ENCODE peak calls at places on chromosomes 12 and 14, in eight cellular contexts. T is lower lobe of right lung, J is K562, I is brain microvascular endothelial cell, U is upper lobe of left lung, Z is aorta, S is suprapubic skin, K is cardiac fibroblast. Y is an unnamed sample.

GRCh38 chr12:53726946-53727309 is 324 bp downstream of the CALCOCO1 start:
- DNase-seq in T (no peak), J (peak), I (no peak), U (peak), Z (no peak), S (no peak), K (peak), Y (no peak)

GRCh38 chr12:15540469-15540872 is 218.2 kb downstream of the PTPRO start:
- DNase-seq in T (no peak), J (no peak), I (peak), U (no peak), Z (no peak), S (no peak), K (peak), Y (no peak)

GRCh38 chr12:12182926-12183325 is 83.9 kb downstream of the LRP6 start:
- DNase-seq in T (no peak), J (no peak), I (peak), U (no peak), Z (no peak), S (no peak), K (peak), Y (no peak)

GRCh38 chr14:45664668-45665356 is 411.8 kb upstream of the MIS18BP1 start:
- DNase-seq in T (no peak), J (no peak), I (no peak), U (no peak), Z (no peak), S (no peak), K (no peak), Y (no peak)

GRCh38 chr14:59500732-59501131 is 16.4 kb downstream of the JKAMP start:
- DNase-seq in T (no peak), J (no peak), I (no peak), U (no peak), Z (no peak), S (no peak), K (no peak), Y (no peak)

GRCh38 chr14:83706555-83706954 is 1823.4 kb upstream of the FLRT2 start:
- DNase-seq in T (no peak), J (no peak), I (no peak), U (no peak), Z (no peak), S (no peak), K (no peak), Y (no peak)

GRCh38 chr12:50639721-50640120 is 124.2 kb upstream of the ATF1 start:
- DNase-seq in T (no peak), J (no peak), I (no peak), U (no peak), Z (no peak), S (no peak), K (no peak), Y (no peak)

GRCh38 chr14:78005325-78005724 is 164.8 kb upstream of the NRXN3 start:
- DNase-seq in T (no peak), J (peak), I (peak), U (no peak), Z (no peak), S (no peak), K (peak), Y (no peak)

GRCh38 chr12:2300886-2301285 is 248.1 kb downstream of the CACNA1C start:
- DNase-seq in T (no peak), J (no peak), I (no peak), U (no peak), Z (no peak), S (no peak), K (no peak), Y (no peak)

GRCh38 chr12:38744056-38744455 is 161.3 kb downstream of the CPNE8 start:
- DNase-seq in T (no peak), J (no peak), I (no peak), U (no peak), Z (no peak), S (no peak), K (peak), Y (no peak)

DNA sequence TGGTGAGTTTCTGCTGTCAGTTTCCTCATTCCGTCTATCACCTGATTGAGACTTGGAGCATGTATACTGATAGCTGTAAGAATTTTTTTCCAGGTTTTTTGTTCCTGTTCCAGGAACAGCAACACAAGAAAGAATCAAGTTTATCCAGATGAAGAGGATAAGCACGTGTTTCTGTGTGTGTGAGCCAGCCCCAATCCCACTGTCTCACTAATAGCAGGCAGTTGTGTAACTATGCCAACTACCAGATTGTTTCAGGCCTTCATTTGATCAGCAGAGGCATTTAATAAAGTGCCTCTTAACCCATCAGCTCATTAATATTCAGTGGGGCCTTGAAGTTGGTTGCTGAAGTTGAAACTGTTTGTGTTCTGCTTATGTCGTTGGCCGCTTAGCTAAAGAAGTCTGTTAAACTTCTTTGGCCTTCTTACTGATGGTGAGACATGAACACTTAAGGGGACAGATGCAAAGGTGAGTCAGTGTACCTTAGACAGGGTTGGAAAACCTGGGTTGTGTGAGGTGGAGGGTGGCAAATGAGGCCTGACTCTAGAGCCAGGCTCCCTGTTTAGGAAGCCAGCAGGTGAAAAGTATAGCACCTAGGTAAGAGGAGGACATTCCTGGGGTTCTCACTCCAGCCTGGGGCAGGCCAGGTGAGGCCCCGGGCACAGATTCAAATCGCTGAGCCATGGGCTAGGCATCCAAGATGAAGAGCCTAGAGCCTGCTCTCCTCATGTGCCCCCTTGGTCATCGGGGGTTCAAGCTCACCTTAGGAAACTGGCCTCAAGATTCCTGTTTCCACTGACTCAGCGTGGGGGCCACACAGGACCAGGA is 3.7 kb downstream of the ANKRD13A start:
- DNase-seq in T (no peak), J (no peak), I (no peak), U (peak), Z (no peak), S (no peak), K (no peak), Y (no peak)
- H3K4me3 ChIP-seq in T (no peak), J (no peak), I (no peak), U (no peak), Z (no peak), S (no peak), K (no peak), Y (no peak)

DNA sequence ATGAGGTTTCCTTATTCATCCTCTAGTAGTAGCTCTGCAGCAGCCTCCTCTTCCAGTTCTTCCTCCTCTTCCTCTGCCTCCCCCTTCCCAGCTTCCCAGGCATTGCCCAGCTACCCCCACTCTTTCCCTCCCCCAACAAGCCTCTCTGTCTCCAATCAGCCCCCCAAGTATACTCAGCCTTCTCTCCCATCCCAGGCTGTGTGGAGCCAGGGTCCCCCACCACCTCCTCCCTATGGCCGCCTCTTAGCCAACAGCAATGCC is 7.3 kb upstream of the RNU7-1 start:
- DNase-seq in T (no peak), J (no peak), I (no peak), U (no peak), Z (no peak), S (no peak), K (no peak), Y (no peak)
- H3K4me3 ChIP-seq in T (no peak), J (no peak), I (no peak), U (no peak), Z (no peak), S (no peak), K (no peak), Y (no peak)

GRCh38 chr14:105055736-105056302 is 9.4 kb downstream of the GPR132 start:
- DNase-seq in T (no peak), J (no peak), I (no peak), U (no peak), Z (no peak), S (no peak), K (no peak), Y (no peak)
- H3K4me3 ChIP-seq in T (no peak), J (no peak), I (no peak), U (no peak), Z (no peak), S (no peak), K (no peak), Y (no peak)

GRCh38 chr12:52022841-52023181 is 16.1 kb downstream of the TAMALIN start:
- DNase-seq in T (no peak), J (peak), I (no peak), U (no peak), Z (no peak), S (no peak), K (no peak), Y (no peak)

GRCh38 chr12:52019123-52019770 is 12.5 kb downstream of the TAMALIN start:
- DNase-seq in T (no peak), J (no peak), I (no peak), U (no peak), Z (no peak), S (no peak), K (no peak), Y (no peak)

GRCh38 chr12:52018448-52019122 is 11.8 kb downstream of the TAMALIN start:
- DNase-seq in T (no peak), J (no peak), I (no peak), U (no peak), Z (no peak), S (no peak), K (no peak), Y (no peak)

GRCh38 chr12:52020539-52021336 is 14.0 kb downstream of the TAMALIN start:
- DNase-seq in T (no peak), J (peak), I (peak), U (peak), Z (peak), S (no peak), K (peak), Y (no peak)

DNA sequence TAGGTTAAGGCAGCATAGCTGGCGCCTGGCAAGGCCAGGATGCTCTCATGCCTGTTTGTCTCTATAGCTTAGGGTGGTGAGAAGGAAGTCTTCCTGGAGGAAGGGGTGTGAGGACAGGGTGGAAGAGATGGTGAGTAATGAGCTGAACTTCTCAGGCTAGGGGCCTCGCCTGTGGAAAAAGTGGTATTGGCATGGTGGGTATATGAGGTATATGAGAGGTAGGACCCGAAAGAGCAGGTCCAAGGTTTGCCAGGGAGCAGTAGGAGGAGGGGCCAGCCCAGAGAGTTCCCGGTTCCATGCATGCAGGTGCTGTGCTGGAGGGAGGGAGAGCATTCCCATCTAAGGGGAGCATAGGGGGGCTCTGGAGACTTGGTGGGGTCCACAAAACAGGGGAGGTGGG is 13.4 kb downstream of the TAMALIN start:
- DNase-seq in T (no peak), J (no peak), I (no peak), U (no peak), Z (no peak), S (no peak), K (no peak), Y (no peak)
- H3K4me3 ChIP-seq in T (no peak), J (no peak), I (no peak), U (no peak), Z (no peak), S (no peak), K (no peak), Y (no peak)

GRCh38 chr12:104671407-104672095 is 214.8 kb downstream of the CHST11 start:
- DNase-seq in T (peak), J (peak), I (peak), U (peak), Z (peak), S (peak), K (peak), Y (no peak)
- H3K4me3 ChIP-seq in T (no peak), J (no peak), I (no peak), U (no peak), Z (no peak), S (no peak), K (no peak), Y (no peak)

DNA sequence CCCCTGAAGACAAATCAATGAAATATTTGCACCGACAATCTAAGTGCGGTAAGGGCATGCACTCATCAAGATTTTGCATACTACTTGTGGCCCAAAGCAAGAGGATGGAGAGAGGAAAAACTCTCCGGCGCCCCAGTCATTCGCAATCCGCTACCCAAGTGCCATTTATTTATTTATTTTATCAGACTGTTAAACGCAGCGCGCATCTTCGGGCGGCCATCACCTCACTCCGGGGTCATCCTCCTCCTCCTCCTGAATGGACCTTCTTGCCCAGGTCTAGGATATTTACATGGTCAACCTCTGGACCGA is 1.2 kb downstream of the NOVA1 start:
- DNase-seq in T (no peak), J (no peak), I (no peak), U (no peak), Z (no peak), S (no peak), K (peak), Y (peak)
- H3K4me3 ChIP-seq in T (peak), J (no peak), I (peak), U (peak), Z (peak), S (peak), K (peak), Y (peak)

DNA sequence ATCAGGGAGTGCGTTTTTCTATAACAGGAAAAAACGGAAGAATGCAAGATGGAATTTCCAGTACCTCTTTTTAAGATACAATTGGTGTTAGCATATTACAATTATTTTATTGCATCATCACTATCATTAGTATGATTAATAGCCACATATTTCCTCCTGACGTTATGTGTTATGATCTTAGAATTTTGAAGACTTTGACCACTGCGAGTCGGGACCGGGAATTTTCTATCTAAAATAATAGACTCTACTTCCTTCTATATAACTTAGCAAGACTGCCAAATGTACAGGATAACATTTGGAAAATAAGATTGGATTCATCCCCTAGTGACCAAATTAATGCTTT is 717 bp upstream of the SAV1 start:
- DNase-seq in T (no peak), J (no peak), I (no peak), U (no peak), Z (no peak), S (no peak), K (no peak), Y (no peak)
- H3K4me3 ChIP-seq in T (peak), J (peak), I (peak), U (peak), Z (peak), S (peak), K (peak), Y (peak)

DNA sequence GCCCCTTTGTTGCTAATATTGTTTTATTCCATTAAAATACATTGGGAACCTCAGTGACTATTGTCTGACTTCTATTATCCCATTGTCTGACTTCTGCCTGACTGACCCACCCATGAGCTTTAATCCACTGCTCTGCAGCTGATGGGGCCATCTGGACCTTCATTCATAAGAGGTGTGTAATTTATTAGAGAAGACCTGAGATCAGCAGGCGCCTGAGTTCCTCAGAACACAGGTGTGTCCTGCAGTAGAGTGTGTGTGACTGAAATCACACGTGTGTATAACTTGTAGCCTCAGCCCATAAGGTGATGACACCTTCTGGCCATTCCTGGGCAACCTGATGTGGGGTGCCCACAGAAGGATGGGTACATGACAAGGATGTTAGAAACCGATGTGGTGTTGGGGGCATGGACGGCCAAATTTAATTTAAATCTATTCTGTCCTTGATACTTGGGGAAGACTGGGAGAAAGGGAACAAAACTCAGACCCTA is 821.0 kb downstream of the TMEM121 start:
- DNase-seq in T (no peak), J (no peak), I (no peak), U (no peak), Z (no peak), S (no peak), K (no peak), Y (no peak)
- H3K4me3 ChIP-seq in T (no peak), J (no peak), I (no peak), U (no peak), Z (no peak), S (no peak), K (no peak), Y (no peak)

DNA sequence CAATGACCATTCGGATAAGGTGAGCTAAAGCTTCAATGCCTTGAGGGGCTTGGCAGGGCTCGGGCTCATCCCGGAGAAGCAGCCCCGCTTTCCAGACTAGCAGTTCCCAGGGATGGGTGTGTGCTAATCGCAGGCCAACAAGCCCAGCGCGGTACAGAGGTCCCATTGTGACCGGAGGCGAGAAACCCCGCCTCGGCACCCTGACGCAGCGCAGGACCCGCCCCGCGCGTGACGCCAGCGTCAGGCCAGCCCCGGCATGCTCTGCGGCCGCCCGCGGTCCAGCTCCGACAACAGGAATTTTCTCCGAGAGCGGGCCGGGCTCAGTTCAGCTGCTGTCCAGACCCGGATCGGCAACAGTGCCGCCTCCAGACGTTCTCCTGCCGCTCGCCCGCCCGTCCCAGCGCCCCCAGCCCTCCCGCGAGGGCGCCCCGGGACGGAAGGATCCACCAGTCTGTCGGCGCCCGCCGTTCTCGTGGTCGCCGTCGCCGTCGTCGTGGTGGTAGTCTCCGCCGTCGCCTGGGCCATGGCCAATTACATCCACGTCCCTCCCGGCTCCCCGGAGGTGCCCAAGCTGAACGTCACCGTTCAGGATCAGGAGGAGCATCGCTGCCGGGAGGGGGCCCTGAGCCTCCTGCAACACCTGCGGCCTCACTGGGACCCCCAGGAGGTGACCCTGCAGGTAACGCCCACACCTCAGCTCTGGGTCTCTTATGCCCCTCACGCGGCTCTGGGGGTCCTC is at the start of gene ETNK1:
- DNase-seq in T (peak), J (peak), I (peak), U (peak), Z (peak), S (peak), K (peak), Y (peak)
- H3K4me3 ChIP-seq in T (peak), J (peak), I (peak), U (peak), Z (peak), S (peak), K (peak), Y (peak)